ENCODE peak calls at places on chromosomes 7 and 10, in six cellular contexts. One of them, this sample, is unnamed.

GRCh38 chr10:69504576-69505250 is 53.4 kb downstream of the TSPAN15 start:
- DNase-seq in MM.1S: no peak
- DNase-seq in suprapubic skin: no peak
- DNase-seq in fibroblast of lung: no peak
- DNase-seq in right lobe of liver: peak; percentile 47
- DNase-seq in esophagus squamous epithelium: no peak
- DNase-seq in this sample: no peak

GRCh38 chr7:80984619-80985018 is 65.8 kb upstream of the SEMA3C start:
- DNase-seq in MM.1S: no peak
- DNase-seq in suprapubic skin: no peak
- DNase-seq in fibroblast of lung: no peak
- DNase-seq in right lobe of liver: no peak
- DNase-seq in esophagus squamous epithelium: no peak
- DNase-seq in this sample: no peak

GRCh38 chr7:26343837-26344236 is 52.2 kb downstream of the SNX10 start:
- DNase-seq in MM.1S: no peak
- DNase-seq in suprapubic skin: no peak
- DNase-seq in fibroblast of lung: no peak
- DNase-seq in right lobe of liver: no peak
- DNase-seq in esophagus squamous epithelium: no peak
- DNase-seq in this sample: no peak

GRCh38 chr10:96587255-96588059 is 645 bp upstream of the TM9SF3 start:
- DNase-seq in MM.1S: peak; percentile 10
- DNase-seq in suprapubic skin: peak; percentile 90
- DNase-seq in fibroblast of lung: peak; percentile 86
- DNase-seq in right lobe of liver: peak; percentile 83
- DNase-seq in esophagus squamous epithelium: no peak
- DNase-seq in this sample: no peak

GRCh38 chr7:77266162-77266807 is 66.7 kb upstream of the FGL2 start:
- DNase-seq in MM.1S: no peak
- DNase-seq in suprapubic skin: no peak
- DNase-seq in fibroblast of lung: peak; percentile 49
- DNase-seq in right lobe of liver: no peak
- DNase-seq in esophagus squamous epithelium: no peak
- DNase-seq in this sample: no peak

GRCh38 chr7:110852156-110852858 is 238.6 kb upstream of the LRRN3 start:
- DNase-seq in MM.1S: no peak
- DNase-seq in suprapubic skin: no peak
- DNase-seq in fibroblast of lung: no peak
- DNase-seq in right lobe of liver: no peak
- DNase-seq in esophagus squamous epithelium: no peak
- DNase-seq in this sample: no peak

GRCh38 chr7:106563466-106564150 is 97.3 kb downstream of the CCDC71L start:
- DNase-seq in MM.1S: no peak
- DNase-seq in suprapubic skin: no peak
- DNase-seq in fibroblast of lung: no peak
- DNase-seq in right lobe of liver: no peak
- DNase-seq in esophagus squamous epithelium: no peak
- DNase-seq in this sample: no peak

GRCh38 chr7:2876031-2876862 is 32.1 kb upstream of the GNA12 start:
- DNase-seq in MM.1S: no peak
- DNase-seq in suprapubic skin: no peak
- DNase-seq in fibroblast of lung: peak; percentile 89
- DNase-seq in right lobe of liver: no peak
- DNase-seq in esophagus squamous epithelium: no peak
- DNase-seq in this sample: no peak

GRCh38 chr10:128576916-128577670 is 450.9 kb upstream of the MKI67 start:
- DNase-seq in MM.1S: no peak
- DNase-seq in suprapubic skin: no peak
- DNase-seq in fibroblast of lung: no peak
- DNase-seq in right lobe of liver: no peak
- DNase-seq in esophagus squamous epithelium: no peak
- DNase-seq in this sample: no peak

GRCh38 chr7:72437610-72438009 is 25.5 kb upstream of the CALN1 start:
- DNase-seq in MM.1S: no peak
- DNase-seq in suprapubic skin: no peak
- DNase-seq in fibroblast of lung: no peak
- DNase-seq in right lobe of liver: no peak
- DNase-seq in esophagus squamous epithelium: no peak
- DNase-seq in this sample: no peak

GRCh38 chr7:29841926-29842671 is 35.8 kb downstream of the WIPF3 start:
- DNase-seq in MM.1S: no peak
- DNase-seq in suprapubic skin: no peak
- DNase-seq in fibroblast of lung: no peak
- DNase-seq in right lobe of liver: no peak
- DNase-seq in esophagus squamous epithelium: no peak
- DNase-seq in this sample: no peak

GRCh38 chr7:77734590-77735421 is 38.5 kb downstream of the RSBN1L start:
- DNase-seq in MM.1S: no peak
- DNase-seq in suprapubic skin: no peak
- DNase-seq in fibroblast of lung: no peak
- DNase-seq in right lobe of liver: no peak
- DNase-seq in esophagus squamous epithelium: no peak
- DNase-seq in this sample: no peak

GRCh38 chr10:46557319-46558140 is 1.1 kb upstream of the GPRIN2 start:
- DNase-seq in MM.1S: peak; percentile 0
- DNase-seq in suprapubic skin: peak; percentile 74
- DNase-seq in fibroblast of lung: no peak
- DNase-seq in right lobe of liver: peak; percentile 63
- DNase-seq in esophagus squamous epithelium: no peak
- DNase-seq in this sample: peak; percentile 75

GRCh38 chr10:32927750-32928149 is 30.3 kb downstream of the ITGB1 start:
- DNase-seq in MM.1S: no peak
- DNase-seq in suprapubic skin: no peak
- DNase-seq in fibroblast of lung: no peak
- DNase-seq in right lobe of liver: no peak
- DNase-seq in esophagus squamous epithelium: no peak
- DNase-seq in this sample: no peak

GRCh38 chr7:32025381-32026075 is 44.7 kb downstream of the PDE1C start:
- DNase-seq in MM.1S: no peak
- DNase-seq in suprapubic skin: no peak
- DNase-seq in fibroblast of lung: no peak
- DNase-seq in right lobe of liver: no peak
- DNase-seq in esophagus squamous epithelium: no peak
- DNase-seq in this sample: no peak

GRCh38 chr10:28991326-28991725 is 297.5 kb upstream of the LYZL1 start:
- DNase-seq in MM.1S: no peak
- DNase-seq in suprapubic skin: no peak
- DNase-seq in fibroblast of lung: peak; percentile 95
- DNase-seq in right lobe of liver: no peak
- DNase-seq in esophagus squamous epithelium: no peak
- DNase-seq in this sample: no peak

GRCh38 chr7:10767771-10768170 is 205.9 kb upstream of the PHF14 start:
- DNase-seq in MM.1S: no peak
- DNase-seq in suprapubic skin: no peak
- DNase-seq in fibroblast of lung: peak; percentile 46
- DNase-seq in right lobe of liver: no peak
- DNase-seq in esophagus squamous epithelium: no peak
- DNase-seq in this sample: no peak

GRCh38 chr7:153397459-153397858 is 637.9 kb downstream of the ACTR3B start:
- DNase-seq in MM.1S: no peak
- DNase-seq in suprapubic skin: no peak
- DNase-seq in fibroblast of lung: no peak
- DNase-seq in right lobe of liver: no peak
- DNase-seq in esophagus squamous epithelium: no peak
- DNase-seq in this sample: no peak

GRCh38 chr7:153398370-153398769 is 638.8 kb downstream of the ACTR3B start:
- DNase-seq in MM.1S: no peak
- DNase-seq in suprapubic skin: no peak
- DNase-seq in fibroblast of lung: no peak
- DNase-seq in right lobe of liver: no peak
- DNase-seq in esophagus squamous epithelium: no peak
- DNase-seq in this sample: no peak

GRCh38 chr7:153397906-153398305 is 638.4 kb downstream of the ACTR3B start:
- DNase-seq in MM.1S: no peak
- DNase-seq in suprapubic skin: no peak
- DNase-seq in fibroblast of lung: no peak
- DNase-seq in right lobe of liver: no peak
- DNase-seq in esophagus squamous epithelium: no peak
- DNase-seq in this sample: no peak

GRCh38 chr7:153398789-153399553 is 639.4 kb downstream of the ACTR3B start:
- DNase-seq in MM.1S: no peak
- DNase-seq in suprapubic skin: no peak
- DNase-seq in fibroblast of lung: no peak
- DNase-seq in right lobe of liver: no peak
- DNase-seq in esophagus squamous epithelium: no peak
- DNase-seq in this sample: no peak

DNA sequence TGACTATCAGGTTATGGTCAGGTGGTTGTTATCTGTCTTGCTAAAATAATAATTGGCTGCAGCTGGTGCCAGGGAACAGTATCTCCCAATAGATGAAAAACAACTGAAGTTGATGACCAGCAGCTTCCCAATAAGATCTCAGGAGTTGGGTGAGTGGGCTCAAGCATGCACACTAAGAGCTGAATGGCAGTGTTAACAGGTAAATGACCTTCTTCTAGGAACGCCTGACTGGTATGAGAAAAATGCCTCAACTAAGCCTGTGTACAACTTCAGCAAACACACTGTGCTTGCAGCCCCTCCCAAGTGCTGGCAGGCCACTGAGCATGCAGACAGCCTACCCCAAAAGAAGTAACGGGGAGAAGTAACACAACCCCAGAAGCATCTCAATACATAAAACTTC is 636.9 kb downstream of the ACTR3B start:
- DNase-seq in MM.1S: no peak
- DNase-seq in suprapubic skin: no peak
- DNase-seq in fibroblast of lung: no peak
- DNase-seq in right lobe of liver: no peak
- DNase-seq in esophagus squamous epithelium: no peak
- DNase-seq in this sample: no peak
- H3K9me3 ChIP-seq in MM.1S: no peaks in the 10 kb centered on the region
- H3K9me3 ChIP-seq in suprapubic skin: no peaks in the 10 kb centered on the region
- H3K9me3 ChIP-seq in fibroblast of lung: no peaks in the 10 kb centered on the region
- H3K9me3 ChIP-seq in right lobe of liver: no peaks in the 10 kb centered on the region
- H3K9me3 ChIP-seq in esophagus squamous epithelium: no peaks in the 10 kb centered on the region
- H3K9me3 ChIP-seq in this sample: peaks cover 6% of the 10 kb centered on the region

DNA sequence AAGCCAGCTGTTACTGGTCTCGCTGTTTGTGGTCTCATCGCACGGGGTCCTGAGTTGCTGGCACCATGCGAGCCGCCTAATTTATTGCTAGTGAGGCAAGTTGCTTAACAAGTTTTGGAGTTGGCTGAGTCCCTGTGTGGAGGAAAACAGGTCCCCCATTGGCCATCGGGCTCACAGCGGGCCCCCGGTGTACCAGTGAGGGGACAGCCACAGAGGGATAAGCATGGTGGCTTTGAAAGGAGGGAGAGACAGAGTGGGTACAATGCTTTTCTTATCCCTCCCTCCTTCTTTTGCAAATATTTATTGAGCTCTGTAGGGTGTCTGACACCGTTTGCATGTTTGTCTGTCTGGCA is 2.8 kb downstream of the HTRA1 start:
- DNase-seq in MM.1S: no peak
- DNase-seq in suprapubic skin: no peak
- DNase-seq in fibroblast of lung: no peak
- DNase-seq in right lobe of liver: no peak
- DNase-seq in esophagus squamous epithelium: no peak
- DNase-seq in this sample: no peak
- H3K4me3 ChIP-seq in MM.1S: no peak overlapping the region
- H3K4me3 ChIP-seq in suprapubic skin: peak overlapping the region; percentile 85
- H3K4me3 ChIP-seq in fibroblast of lung: peak overlapping the region; percentile 70
- H3K4me3 ChIP-seq in right lobe of liver: no peak overlapping the region
- H3K4me3 ChIP-seq in esophagus squamous epithelium: no peak overlapping the region
- H3K4me3 ChIP-seq in this sample: no peak overlapping the region

DNA sequence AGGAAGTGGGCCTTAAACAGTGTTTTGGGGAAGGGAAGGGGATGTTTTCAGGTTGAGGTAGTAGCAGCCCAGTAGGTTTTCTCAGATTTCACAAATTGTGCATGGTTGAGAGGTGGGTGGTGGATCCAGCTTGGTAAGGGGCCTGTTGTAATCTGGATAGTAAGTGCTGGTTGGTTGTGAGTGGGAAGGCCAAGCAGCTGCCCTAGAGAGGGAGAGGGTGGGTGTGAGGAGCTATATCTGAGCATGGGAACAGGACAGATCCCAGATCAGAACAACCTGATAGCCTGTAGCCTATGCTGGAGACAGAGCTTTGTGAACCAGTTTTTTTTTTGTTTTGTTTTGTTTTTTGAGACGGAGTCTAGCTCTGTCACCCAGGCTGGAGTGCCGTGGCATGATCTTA is 53.9 kb upstream of the ZMIZ2 start:
- DNase-seq in MM.1S: no peak
- DNase-seq in suprapubic skin: peak; percentile 7
- DNase-seq in fibroblast of lung: no peak
- DNase-seq in right lobe of liver: no peak
- DNase-seq in esophagus squamous epithelium: no peak
- DNase-seq in this sample: no peak
- H3K36me3 ChIP-seq in MM.1S: peaks cover 10% of the 10 kb centered on the region
- H3K36me3 ChIP-seq in suprapubic skin: peaks cover 71% of the 10 kb centered on the region
- H3K36me3 ChIP-seq in fibroblast of lung: peaks cover 20% of the 10 kb centered on the region
- H3K36me3 ChIP-seq in right lobe of liver: no peaks in the 10 kb centered on the region
- H3K36me3 ChIP-seq in esophagus squamous epithelium: peaks cover 94% of the 10 kb centered on the region
- H3K36me3 ChIP-seq in this sample: peaks cover 97% of the 10 kb centered on the region

GRCh38 chr10:82310839-82311238 is 435.8 kb downstream of the NRG3 start:
- DNase-seq in MM.1S: no peak
- DNase-seq in suprapubic skin: no peak
- DNase-seq in fibroblast of lung: peak; percentile 0
- DNase-seq in right lobe of liver: no peak
- DNase-seq in esophagus squamous epithelium: no peak
- DNase-seq in this sample: no peak
- H3K9me3 ChIP-seq in MM.1S: no peaks in the 10 kb centered on the region
- H3K9me3 ChIP-seq in suprapubic skin: no peaks in the 10 kb centered on the region
- H3K9me3 ChIP-seq in fibroblast of lung: no peaks in the 10 kb centered on the region
- H3K9me3 ChIP-seq in right lobe of liver: no peaks in the 10 kb centered on the region
- H3K9me3 ChIP-seq in esophagus squamous epithelium: no peaks in the 10 kb centered on the region
- H3K9me3 ChIP-seq in this sample: no peaks in the 10 kb centered on the region

DNA sequence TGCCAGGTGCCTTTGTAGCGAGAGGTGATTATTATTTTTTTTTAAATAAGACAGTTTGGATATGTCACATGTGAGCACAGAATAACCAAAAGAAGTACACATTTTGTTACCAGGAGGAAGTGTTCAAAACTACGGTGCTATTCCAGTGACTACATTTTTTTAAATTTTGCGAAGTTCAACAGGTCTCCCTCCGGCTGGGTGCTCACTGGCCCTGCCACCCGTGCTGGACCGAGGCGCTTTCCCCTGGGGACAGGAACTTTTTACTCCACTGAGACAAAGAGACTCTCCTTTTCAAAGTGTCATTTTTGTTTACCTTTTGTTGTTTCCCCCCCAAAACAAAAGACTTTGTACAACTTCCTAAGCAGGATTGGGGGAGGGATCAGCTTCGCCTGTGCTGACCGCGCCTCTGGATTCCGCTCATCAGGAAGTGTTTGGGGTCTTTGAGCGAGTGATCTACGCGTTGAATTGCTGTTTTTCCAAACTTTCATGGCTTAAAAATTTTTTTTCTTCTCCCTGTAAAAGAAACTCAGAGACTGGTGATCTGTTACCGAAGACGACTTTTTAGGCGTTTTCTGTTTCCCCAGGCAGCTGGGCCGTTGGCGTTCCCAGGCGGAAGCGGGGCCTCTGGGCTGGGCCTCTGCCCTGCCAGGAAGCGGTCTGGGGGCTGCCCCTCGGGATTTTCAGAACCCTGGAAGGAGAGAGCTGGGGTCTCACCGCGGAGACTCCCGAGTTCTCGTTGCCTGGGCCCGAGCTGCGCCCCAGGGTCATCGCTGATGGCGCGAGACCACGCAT is 7.2 kb downstream of the EN2 start:
- DNase-seq in MM.1S: no peak
- DNase-seq in suprapubic skin: no peak
- DNase-seq in fibroblast of lung: no peak
- DNase-seq in right lobe of liver: no peak
- DNase-seq in esophagus squamous epithelium: no peak
- DNase-seq in this sample: no peak
- H3K4me3 ChIP-seq in MM.1S: no peak overlapping the region
- H3K4me3 ChIP-seq in suprapubic skin: no peak overlapping the region
- H3K4me3 ChIP-seq in fibroblast of lung: no peak overlapping the region
- H3K4me3 ChIP-seq in right lobe of liver: no peak overlapping the region
- H3K4me3 ChIP-seq in esophagus squamous epithelium: no peak overlapping the region
- H3K4me3 ChIP-seq in this sample: no peak overlapping the region